ENCODE peak calls at places on chromosomes 12 and 14, in ten cellular contexts. A is A549, C is breast epithelium, D is IMR-90, E is Peyer's patch, N is endothelial cell of umbilical vein, W is thyroid gland, Q is stomach, I is adrenal gland, X is upper lobe of left lung. H is an unnamed sample.

GRCh38 chr14:77158175-77158908 is 16.8 kb upstream of the ZDHHC22 start:
- DNase-seq in Q (no peak), A (no peak), E (no peak), N (peak), W (peak), C (no peak), D (peak), X (no peak), I (peak), H (no peak)

GRCh38 chr14:89123215-89123614 is 293.8 kb downstream of the FOXN3 start:
- DNase-seq in N (no peak), X (no peak), C (no peak), D (no peak), Q (no peak), A (no peak), E (no peak), I (no peak), W (no peak), H (no peak)

GRCh38 chr12:40010899-40011774 is 94.7 kb downstream of the SLC2A13 start:
- DNase-seq in C (no peak), W (peak), N (peak), E (no peak), Q (peak), X (peak), I (peak), D (peak), A (peak), H (peak)

GRCh38 chr14:105123981-105124836 is 44.4 kb downstream of the JAG2 start:
- DNase-seq in X (peak), Q (no peak), D (no peak), A (no peak), W (no peak), I (peak), N (no peak), C (no peak), E (peak), H (no peak)

GRCh38 chr14:73996731-73997107 is 22.4 kb downstream of the ENTPD5 start:
- DNase-seq in C (no peak), I (no peak), X (no peak), Q (no peak), D (no peak), E (no peak), N (no peak), W (no peak), A (no peak), H (no peak)

GRCh38 chr12:119176267-119177055 is 2.3 kb upstream of the HSPB8 start:
- DNase-seq in C (peak), N (peak), E (peak), X (peak), I (peak), W (peak), D (peak), A (peak), Q (peak), H (peak)

GRCh38 chr14:88834883-88835431 is 10.5 kb downstream of the TTC8 start:
- DNase-seq in I (no peak), D (peak), C (no peak), W (no peak), Q (no peak), X (no peak), E (no peak), N (peak), A (no peak), H (no peak)

GRCh38 chr12:188910-189621 is 24.9 kb downstream of the SLC6A12 start:
- DNase-seq in I (peak), C (no peak), D (peak), W (peak), Q (peak), N (peak), E (peak), A (peak), X (peak), H (peak)

GRCh38 chr14:76672123-76672522 is 89.1 kb upstream of the VASH1 start:
- DNase-seq in I (no peak), D (no peak), A (no peak), E (no peak), N (no peak), W (no peak), Q (no peak), C (no peak), X (no peak), H (no peak)

GRCh38 chr14:37246427-37246829 is 48.7 kb downstream of the MIPOL1 start:
- DNase-seq in W (no peak), D (peak), C (no peak), N (peak), A (peak), E (no peak), X (no peak), Q (no peak), I (no peak), H (peak)

GRCh38 chr14:29176876-29177275 is 410.3 kb downstream of the FOXG1 start:
- DNase-seq in W (no peak), C (no peak), A (no peak), E (no peak), D (no peak), Q (no peak), N (no peak), I (no peak), X (no peak), H (no peak)

GRCh38 chr12:68611094-68611818 is 557 bp downstream of the RAP1B start:
- DNase-seq in C (no peak), E (peak), I (peak), W (peak), A (peak), N (peak), X (peak), Q (peak), D (peak), H (peak)

GRCh38 chr12:57694459-57695019 is 607 bp downstream of the OS9 start:
- DNase-seq in X (no peak), Q (no peak), E (no peak), A (no peak), C (no peak), D (no peak), I (no peak), N (peak), W (peak), H (no peak)

GRCh38 chr12:11765421-11765816 is 115.9 kb downstream of the ETV6 start:
- DNase-seq in A (no peak), C (no peak), E (no peak), Q (no peak), N (peak), X (no peak), W (no peak), D (peak), I (no peak), H (no peak)

GRCh38 chr12:88035907-88036289 is 6.7 kb upstream of the C12orf50 start:
- DNase-seq in I (no peak), X (peak), Q (no peak), D (no peak), E (no peak), N (no peak), A (no peak), W (no peak), C (no peak), H (peak)

GRCh38 chr14:103801459-103801858 is 45.9 kb downstream of the PPP1R13B start:
- DNase-seq in I (no peak), W (peak), D (peak), A (no peak), E (no peak), N (no peak), Q (no peak), X (peak), C (no peak), H (no peak)

GRCh38 chr12:78870539-78870938 is 6.0 kb downstream of the SYT1 start:
- DNase-seq in W (no peak), I (no peak), C (no peak), D (no peak), A (no peak), X (no peak), E (no peak), Q (no peak), N (no peak), H (no peak)

GRCh38 chr12:107228076-107228475 is 134.7 kb upstream of the CRY1 start:
- DNase-seq in X (no peak), C (no peak), D (no peak), E (no peak), A (no peak), Q (no peak), N (no peak), I (no peak), W (no peak), H (no peak)

GRCh38 chr12:84912191-84913142 is at the start of gene SLC6A15:
- DNase-seq in C (peak), A (peak), I (peak), D (peak), X (no peak), E (peak), Q (no peak), N (peak), W (peak), H (peak)

GRCh38 chr12:33724867-33725266 is 285.2 kb upstream of the SYT10 start:
- DNase-seq in X (no peak), W (no peak), A (no peak), E (no peak), C (no peak), D (no peak), N (no peak), I (no peak), Q (no peak), H (no peak)

GRCh38 chr14:44027397-44027796 is 479.7 kb downstream of the FSCB start:
- DNase-seq in N (no peak), I (no peak), D (no peak), C (no peak), A (no peak), W (no peak), Q (no peak), E (no peak), X (no peak), H (no peak)

GRCh38 chr12:55806982-55807381 is 10.5 kb downstream of the SARNP start:
- DNase-seq in Q (no peak), N (no peak), E (no peak), D (no peak), C (no peak), W (no peak), I (no peak), X (no peak), A (no peak), H (no peak)

GRCh38 chr14:31837056-31837455 is 240.0 kb upstream of the ARHGAP5 start:
- DNase-seq in A (no peak), C (no peak), E (no peak), W (peak), Q (no peak), D (no peak), I (no peak), N (no peak), X (no peak), H (no peak)

GRCh38 chr12:70430400-70430799 is 64.3 kb downstream of the KCNMB4 start:
- DNase-seq in Q (no peak), I (no peak), W (no peak), E (no peak), D (no peak), X (no peak), A (no peak), C (no peak), N (no peak), H (no peak)

GRCh38 chr12:77681726-77682125 is 149.0 kb upstream of the NAV3 start:
- DNase-seq in I (no peak), D (no peak), W (no peak), X (no peak), N (no peak), A (no peak), C (no peak), E (no peak), Q (no peak), H (no peak)

DNA sequence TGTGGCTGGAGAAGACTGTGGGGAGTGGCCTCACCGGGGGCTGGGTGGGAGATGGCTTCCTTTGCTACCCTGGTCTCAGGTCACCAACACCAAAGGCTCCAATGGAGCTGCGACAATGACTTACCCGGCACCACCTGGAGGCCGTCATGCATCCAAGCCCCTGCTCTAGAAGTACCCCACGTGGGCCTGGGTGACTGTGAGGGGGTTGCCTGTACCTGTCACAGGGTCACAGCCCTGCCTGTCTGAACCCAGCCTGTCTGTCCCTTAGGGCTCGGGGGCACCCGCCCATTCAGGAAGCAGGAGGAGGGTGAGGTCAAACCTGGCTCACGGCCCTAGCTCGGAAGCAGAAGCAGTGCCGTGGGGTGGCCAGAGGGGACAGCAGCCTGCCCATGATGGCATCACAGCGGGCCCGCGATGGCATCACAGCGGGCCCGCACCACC is 18.9 kb downstream of the ABCB9 start:
- DNase-seq in Q (peak), D (no peak), A (no peak), I (no peak), E (no peak), C (peak), W (no peak), N (peak), X (peak), H (peak)
- H3K27ac ChIP-seq in Q (peak), D (peak), A (peak), I (peak), E (peak), C (peak), W (peak), N (peak), X (peak), H (peak)

GRCh38 chr12:101885912-101886561 is 8.7 kb downstream of the DRAM1 start:
- DNase-seq in Q (no peak), N (no peak), A (no peak), E (no peak), C (no peak), X (no peak), D (no peak), W (no peak), I (no peak), H (no peak)

GRCh38 chr12:101889216-101889752 is 11.9 kb downstream of the DRAM1 start:
- DNase-seq in I (no peak), A (no peak), D (no peak), X (no peak), N (no peak), Q (no peak), C (no peak), W (no peak), E (no peak), H (no peak)

GRCh38 chr12:101892794-101893193 is 15.4 kb downstream of the DRAM1 start:
- DNase-seq in X (no peak), C (no peak), W (no peak), E (no peak), A (no peak), I (no peak), N (no peak), Q (no peak), D (no peak), H (no peak)

GRCh38 chr12:101891462-101891971 is 14.1 kb downstream of the DRAM1 start:
- DNase-seq in D (peak), A (no peak), E (no peak), N (peak), W (peak), C (no peak), Q (peak), X (peak), I (peak), H (peak)
- TF ChIP-seq POLR2A in D (no peak), A (no peak), E (no peak), N (no peak), W (no peak), C (no peak), Q (no peak), X (no peak), I (no peak), H (no peak)

GRCh38 chr14:92549853-92550244 is 36.3 kb downstream of the RIN3 start:
- DNase-seq in E (peak), W (no peak), Q (no peak), C (no peak), I (peak), D (peak), A (no peak), N (no peak), X (peak), H (peak)

GRCh38 chr14:92553456-92553855 is 39.9 kb downstream of the RIN3 start:
- DNase-seq in A (peak), I (peak), N (no peak), W (no peak), C (no peak), D (peak), E (peak), X (no peak), Q (no peak), H (no peak)

GRCh38 chr14:92552066-92552465 is 38.5 kb downstream of the RIN3 start:
- DNase-seq in W (no peak), C (no peak), N (no peak), I (no peak), X (peak), E (no peak), A (no peak), Q (no peak), D (no peak), H (peak)

GRCh38 chr14:92549096-92549852 is 35.7 kb downstream of the RIN3 start:
- DNase-seq in I (peak), D (no peak), C (no peak), N (no peak), E (peak), X (no peak), W (no peak), A (no peak), Q (no peak), H (peak)

DNA sequence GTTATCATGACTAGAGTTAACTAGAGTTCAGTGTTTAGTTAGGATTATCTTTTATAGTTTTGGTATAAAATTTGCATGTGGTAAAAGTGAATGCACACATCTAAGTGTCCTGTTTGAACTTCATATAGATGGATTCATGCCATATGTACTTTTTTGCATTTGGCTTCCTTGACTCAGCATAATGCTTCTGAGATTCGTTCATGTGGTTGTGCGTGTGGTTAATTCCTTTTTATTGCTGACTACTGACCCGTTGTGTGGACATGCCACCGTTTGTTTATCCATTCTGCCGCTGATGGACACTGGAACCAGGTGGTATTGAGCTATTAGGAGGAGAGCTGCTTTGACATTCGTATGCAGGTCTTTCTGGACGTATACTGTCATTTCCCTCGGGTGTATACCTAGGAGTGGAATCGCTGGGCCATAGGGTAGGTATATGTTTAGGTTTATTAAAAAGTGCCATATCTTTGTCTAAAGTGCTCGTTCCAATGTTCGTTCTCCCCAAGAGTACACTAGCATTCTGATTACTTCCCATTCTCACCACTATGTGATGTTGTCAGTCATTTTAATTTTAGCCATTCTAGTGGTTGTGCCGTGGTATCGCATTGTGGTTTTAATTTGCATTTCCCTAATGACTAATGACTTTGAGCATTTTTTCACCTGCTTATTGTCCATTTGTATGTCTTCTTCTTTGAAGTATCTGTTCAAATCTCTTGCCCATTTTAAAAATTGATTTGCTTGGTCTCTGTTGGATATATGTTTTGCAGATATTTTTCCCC is 37.7 kb downstream of the RIN3 start:
- DNase-seq in Q (no peak), N (no peak), E (no peak), A (no peak), X (no peak), W (no peak), D (no peak), C (no peak), I (no peak), H (no peak)
- TF ChIP-seq CTCF in Q (no peak), N (no peak), E (peak), A (no peak), X (peak), W (peak), D (no peak), C (no peak), I (peak), H (no peak)

GRCh38 chr12:46555379-46555778 is 182.8 kb upstream of the SLC38A2 start:
- DNase-seq in N (no peak), W (no peak), I (no peak), C (no peak), E (no peak), Q (no peak), X (no peak), A (no peak), D (peak), H (no peak)
- H3K27ac ChIP-seq in N (no peak), W (peak), I (peak), C (peak), E (no peak), Q (peak), X (peak), A (peak), D (peak), H (no peak)

GRCh38 chr14:101956179-101956885 is 8.0 kb upstream of the DYNC1H1 start:
- DNase-seq in I (no peak), D (no peak), W (no peak), X (no peak), E (peak), C (peak), N (no peak), A (no peak), Q (no peak), H (no peak)

GRCh38 chr14:101955695-101956161 is 8.6 kb upstream of the DYNC1H1 start:
- DNase-seq in C (peak), D (no peak), X (no peak), W (no peak), N (no peak), I (no peak), E (peak), Q (no peak), A (no peak), H (no peak)

GRCh38 chr14:101958418-101959185 is 5.8 kb upstream of the DYNC1H1 start:
- DNase-seq in A (no peak), N (no peak), I (no peak), C (peak), W (no peak), X (no peak), E (peak), D (no peak), Q (no peak), H (no peak)

GRCh38 chr14:101959277-101959676 is 5.1 kb upstream of the DYNC1H1 start:
- DNase-seq in X (no peak), A (no peak), N (no peak), I (no peak), D (no peak), E (no peak), C (no peak), Q (no peak), W (no peak), H (no peak)

GRCh38 chr14:101957406-101958234 is 6.8 kb upstream of the DYNC1H1 start:
- DNase-seq in I (no peak), N (no peak), C (peak), X (no peak), A (no peak), Q (no peak), W (no peak), E (peak), D (no peak), H (no peak)
- TF ChIP-seq POLR2A in I (no peak), N (no peak), C (no peak), X (no peak), A (no peak), Q (no peak), W (no peak), E (no peak), D (no peak), H (no peak)